ENCODE peak calls at places on chromosomes 6 and 20, in nine cellular contexts. A is activated naive CD4-positive, alpha-beta T cell treated with anti-CD3 and anti-CD28 coated beads, Interleukin-2, amount 50 U/mL, for 16 hours; F is Right ventricle myocardium inferior; R is prostate gland; W is adrenal gland; K is neural crest cell; Q is kidney tubule cell; Z is midbrain; L is left lung. I is an unnamed sample.

GRCh38 chr6:118017301-118017854 is 110.3 kb downstream of the SLC35F1 start:
- DNase-seq in A (no peak), F (no peak), R (no peak), W (no peak), K (no peak), Q (no peak), Z (no peak), L (no peak), I (no peak)

GRCh38 chr6:13315896-13316295 is 12.4 kb downstream of the TBC1D7 start:
- DNase-seq in A (no peak), F (no peak), R (no peak), W (no peak), K (no peak), Q (no peak), Z (no peak), L (no peak), I (no peak)

GRCh38 chr6:166999845-167000253 is 652 bp downstream of the CEP43 start:
- DNase-seq in A (no peak), F (no peak), R (no peak), W (no peak), K (peak; percentile 34), Q (peak; percentile 16), Z (no peak), L (no peak), I (no peak)

GRCh38 chr6:40755046-40755681 is 168.0 kb upstream of the LRFN2 start:
- DNase-seq in A (no peak), F (no peak), R (no peak), W (no peak), K (no peak), Q (peak; percentile 59), Z (no peak), L (no peak), I (no peak)

GRCh38 chr6:42314571-42314950 is 96.9 kb upstream of the MRPS10 start:
- DNase-seq in A (no peak), F (no peak), R (no peak), W (no peak), K (no peak), Q (no peak), Z (no peak), L (no peak), I (no peak)

GRCh38 chr6:38262609-38263008 is 377.1 kb downstream of the BTBD9 start:
- DNase-seq in A (no peak), F (no peak), R (no peak), W (no peak), K (no peak), Q (peak; percentile 69), Z (no peak), L (no peak), I (no peak)

GRCh38 chr20:36091561-36092423 is 62.7 kb upstream of the EPB41L1 start:
- DNase-seq in A (peak; percentile 11), F (no peak), R (no peak), W (no peak), K (no peak), Q (no peak), Z (no peak), L (peak; percentile 74), I (no peak)

GRCh38 chr6:42714098-42714761 is 8.2 kb downstream of the PRPH2 start:
- DNase-seq in A (no peak), F (no peak), R (no peak), W (no peak), K (no peak), Q (peak; percentile 21), Z (no peak), L (no peak), I (no peak)

GRCh38 chr20:58344741-58345140 is 35.2 kb downstream of the RAB22A start:
- DNase-seq in A (no peak), F (no peak), R (no peak), W (no peak), K (no peak), Q (no peak), Z (no peak), L (no peak), I (no peak)

GRCh38 chr20:54026300-54027064 is 43.9 kb downstream of the BCAS1 start:
- DNase-seq in A (no peak), F (no peak), R (no peak), W (no peak), K (no peak), Q (peak; percentile 84), Z (peak; percentile 46), L (no peak), I (no peak)

GRCh38 chr6:54920628-54921027 is 74.1 kb downstream of the FAM83B start:
- DNase-seq in A (no peak), F (no peak), R (no peak), W (no peak), K (no peak), Q (no peak), Z (no peak), L (no peak), I (no peak)

GRCh38 chr6:39830444-39830843 is 38.3 kb downstream of the DAAM2 start:
- DNase-seq in A (no peak), F (no peak), R (no peak), W (no peak), K (no peak), Q (no peak), Z (no peak), L (no peak), I (no peak)

GRCh38 chr6:138004423-138005287 is 102.6 kb downstream of the PERP start:
- DNase-seq in A (no peak), F (no peak), R (no peak), W (no peak), K (no peak), Q (peak; percentile 47), Z (no peak), L (no peak), I (no peak)

GRCh38 chr6:1088441-1089001 is 223.4 kb upstream of the FOXQ1 start:
- DNase-seq in A (no peak), F (no peak), R (peak; percentile 22), W (no peak), K (no peak), Q (no peak), Z (no peak), L (no peak), I (no peak)

I was measured in ureter.